ENCODE peak calls at places on chromosomes 1 and 21, in ten cellular contexts. One of them, this sample, is unnamed.

GRCh38 chr1:72062584-72062983 is 219.8 kb downstream of the NEGR1 start:
- DNase-seq in left colon: no peak
- DNase-seq in stimulated activated CD8-positive, alpha-beta memory T cell treated with anti-CD3 and anti-CD28 coated beads, Interleukin-4, amount 100 ng/mL, for 1 hour: no peak
- DNase-seq in non-pigmented ciliary epithelial cell: peak
- DNase-seq in brain microvascular endothelial cell: peak
- DNase-seq in fibroblast of pulmonary artery: peak
- DNase-seq in foreskin fibroblast: peak
- DNase-seq in right lobe of liver: no peak
- DNase-seq in activated T-cell treated with anti-CD3 and anti-CD28 coated beads for 1 hour: no peak
- DNase-seq in CD8-positive, alpha-beta T cell: no peak
- DNase-seq in this sample: no peak

GRCh38 chr21:43361493-43362296 is 65.2 kb downstream of the SIK1 start:
- DNase-seq in left colon: peak
- DNase-seq in stimulated activated CD8-positive, alpha-beta memory T cell treated with anti-CD3 and anti-CD28 coated beads, Interleukin-4, amount 100 ng/mL, for 1 hour: peak
- DNase-seq in non-pigmented ciliary epithelial cell: no peak
- DNase-seq in brain microvascular endothelial cell: peak
- DNase-seq in fibroblast of pulmonary artery: no peak
- DNase-seq in foreskin fibroblast: peak
- DNase-seq in right lobe of liver: no peak
- DNase-seq in activated T-cell treated with anti-CD3 and anti-CD28 coated beads for 1 hour: peak
- DNase-seq in CD8-positive, alpha-beta T cell: peak
- DNase-seq in this sample: peak

GRCh38 chr21:45508607-45509565 is 33.4 kb downstream of the SLC19A1 start:
- DNase-seq in left colon: peak
- DNase-seq in stimulated activated CD8-positive, alpha-beta memory T cell treated with anti-CD3 and anti-CD28 coated beads, Interleukin-4, amount 100 ng/mL, for 1 hour: no peak
- DNase-seq in non-pigmented ciliary epithelial cell: no peak
- DNase-seq in brain microvascular endothelial cell: no peak
- DNase-seq in fibroblast of pulmonary artery: no peak
- DNase-seq in foreskin fibroblast: no peak
- DNase-seq in right lobe of liver: peak
- DNase-seq in activated T-cell treated with anti-CD3 and anti-CD28 coated beads for 1 hour: no peak
- DNase-seq in CD8-positive, alpha-beta T cell: no peak
- DNase-seq in this sample: peak

GRCh38 chr1:47688161-47688560 is 250.3 kb downstream of the FOXD2 start:
- DNase-seq in left colon: no peak
- DNase-seq in stimulated activated CD8-positive, alpha-beta memory T cell treated with anti-CD3 and anti-CD28 coated beads, Interleukin-4, amount 100 ng/mL, for 1 hour: no peak
- DNase-seq in non-pigmented ciliary epithelial cell: no peak
- DNase-seq in brain microvascular endothelial cell: no peak
- DNase-seq in fibroblast of pulmonary artery: no peak
- DNase-seq in foreskin fibroblast: no peak
- DNase-seq in right lobe of liver: peak
- DNase-seq in activated T-cell treated with anti-CD3 and anti-CD28 coated beads for 1 hour: no peak
- DNase-seq in CD8-positive, alpha-beta T cell: no peak
- DNase-seq in this sample: no peak

GRCh38 chr1:25011270-25011669 is 81.2 kb upstream of the RUNX3 start:
- DNase-seq in left colon: no peak
- DNase-seq in stimulated activated CD8-positive, alpha-beta memory T cell treated with anti-CD3 and anti-CD28 coated beads, Interleukin-4, amount 100 ng/mL, for 1 hour: no peak
- DNase-seq in non-pigmented ciliary epithelial cell: no peak
- DNase-seq in brain microvascular endothelial cell: no peak
- DNase-seq in fibroblast of pulmonary artery: no peak
- DNase-seq in foreskin fibroblast: no peak
- DNase-seq in right lobe of liver: no peak
- DNase-seq in activated T-cell treated with anti-CD3 and anti-CD28 coated beads for 1 hour: no peak
- DNase-seq in CD8-positive, alpha-beta T cell: no peak
- DNase-seq in this sample: no peak

GRCh38 chr1:109499661-109500536 is 6.0 kb downstream of the CYB561D1 start:
- DNase-seq in left colon: peak
- DNase-seq in stimulated activated CD8-positive, alpha-beta memory T cell treated with anti-CD3 and anti-CD28 coated beads, Interleukin-4, amount 100 ng/mL, for 1 hour: no peak
- DNase-seq in non-pigmented ciliary epithelial cell: no peak
- DNase-seq in brain microvascular endothelial cell: peak
- DNase-seq in fibroblast of pulmonary artery: peak
- DNase-seq in foreskin fibroblast: peak
- DNase-seq in right lobe of liver: no peak
- DNase-seq in activated T-cell treated with anti-CD3 and anti-CD28 coated beads for 1 hour: peak
- DNase-seq in CD8-positive, alpha-beta T cell: peak
- DNase-seq in this sample: peak

GRCh38 chr1:1430114-1430982 is 5.1 kb upstream of the VWA1 start:
- DNase-seq in left colon: peak
- DNase-seq in stimulated activated CD8-positive, alpha-beta memory T cell treated with anti-CD3 and anti-CD28 coated beads, Interleukin-4, amount 100 ng/mL, for 1 hour: no peak
- DNase-seq in non-pigmented ciliary epithelial cell: no peak
- DNase-seq in brain microvascular endothelial cell: no peak
- DNase-seq in fibroblast of pulmonary artery: peak
- DNase-seq in foreskin fibroblast: peak
- DNase-seq in right lobe of liver: peak
- DNase-seq in activated T-cell treated with anti-CD3 and anti-CD28 coated beads for 1 hour: no peak
- DNase-seq in CD8-positive, alpha-beta T cell: no peak
- DNase-seq in this sample: no peak

GRCh38 chr1:226636847-226637096 is 88.2 kb downstream of the STUM start:
- DNase-seq in left colon: no peak
- DNase-seq in stimulated activated CD8-positive, alpha-beta memory T cell treated with anti-CD3 and anti-CD28 coated beads, Interleukin-4, amount 100 ng/mL, for 1 hour: no peak
- DNase-seq in non-pigmented ciliary epithelial cell: no peak
- DNase-seq in brain microvascular endothelial cell: no peak
- DNase-seq in fibroblast of pulmonary artery: no peak
- DNase-seq in foreskin fibroblast: no peak
- DNase-seq in right lobe of liver: no peak
- DNase-seq in activated T-cell treated with anti-CD3 and anti-CD28 coated beads for 1 hour: no peak
- DNase-seq in CD8-positive, alpha-beta T cell: no peak
- DNase-seq in this sample: no peak

GRCh38 chr1:209721406-209721805 is 16.8 kb downstream of the HSD11B1 start:
- DNase-seq in left colon: no peak
- DNase-seq in stimulated activated CD8-positive, alpha-beta memory T cell treated with anti-CD3 and anti-CD28 coated beads, Interleukin-4, amount 100 ng/mL, for 1 hour: no peak
- DNase-seq in non-pigmented ciliary epithelial cell: no peak
- DNase-seq in brain microvascular endothelial cell: no peak
- DNase-seq in fibroblast of pulmonary artery: no peak
- DNase-seq in foreskin fibroblast: no peak
- DNase-seq in right lobe of liver: no peak
- DNase-seq in activated T-cell treated with anti-CD3 and anti-CD28 coated beads for 1 hour: no peak
- DNase-seq in CD8-positive, alpha-beta T cell: no peak
- DNase-seq in this sample: no peak

GRCh38 chr1:218397752-218398339 is 52.7 kb downstream of the TGFB2 start:
- DNase-seq in left colon: no peak
- DNase-seq in stimulated activated CD8-positive, alpha-beta memory T cell treated with anti-CD3 and anti-CD28 coated beads, Interleukin-4, amount 100 ng/mL, for 1 hour: no peak
- DNase-seq in non-pigmented ciliary epithelial cell: no peak
- DNase-seq in brain microvascular endothelial cell: peak
- DNase-seq in fibroblast of pulmonary artery: peak
- DNase-seq in foreskin fibroblast: peak
- DNase-seq in right lobe of liver: no peak
- DNase-seq in activated T-cell treated with anti-CD3 and anti-CD28 coated beads for 1 hour: no peak
- DNase-seq in CD8-positive, alpha-beta T cell: no peak
- DNase-seq in this sample: peak